ENCODE peak calls at places on chromosome 9, in five cellular contexts. I is fibroblast of pulmonary artery; J is brain microvascular endothelial cell; Q is cardiac muscle cell; E is CD4-positive, alpha-beta T cell. W is an unnamed sample.

GRCh38 chr9:126413470-126414051 is 86.9 kb downstream of the MVB12B start:
- DNase-seq in I (no peak), J (no peak), Q (no peak), E (no peak), W (no peak)

GRCh38 chr9:133813749-133814585 is 75.8 kb upstream of the SARDH start:
- DNase-seq in I (no peak), J (no peak), Q (peak), E (no peak), W (no peak)

GRCh38 chr9:38734831-38735230 is 14.9 kb upstream of the FAM240B start:
- DNase-seq in I (no peak), J (no peak), Q (no peak), E (no peak), W (no peak)

GRCh38 chr9:21056931-21057330 is 20.8 kb downstream of the IFNB1 start:
- DNase-seq in I (peak), J (peak), Q (peak), E (no peak), W (no peak)

GRCh38 chr9:83669067-83669466 is 38.7 kb downstream of the UBQLN1 start:
- DNase-seq in I (no peak), J (no peak), Q (no peak), E (no peak), W (no peak)

GRCh38 chr9:119368681-119369581 is at the start of gene BRINP1:
- DNase-seq in I (peak), J (peak), Q (peak), E (no peak), W (peak)

GRCh38 chr9:116627433-116627832 is 59.7 kb upstream of the TRIM32 start:
- DNase-seq in I (no peak), J (no peak), Q (no peak), E (no peak), W (no peak)

GRCh38 chr9:126701820-126702500 is 88.2 kb downstream of the LMX1B start:
- DNase-seq in I (no peak), J (no peak), Q (no peak), E (no peak), W (peak)

GRCh38 chr9:107949058-107949457 is 459.5 kb upstream of the KLF4 start:
- DNase-seq in I (no peak), J (no peak), Q (no peak), E (no peak), W (no peak)

GRCh38 chr9:88646539-88646938 is 111.6 kb downstream of the NXNL2 start:
- DNase-seq in I (no peak), J (no peak), Q (no peak), E (no peak), W (no peak)

GRCh38 chr9:96140401-96141180 is 161.4 kb downstream of the HSD17B3 start:
- DNase-seq in I (no peak), J (no peak), Q (no peak), E (no peak), W (peak)

GRCh38 chr9:106420511-106420944 is 442.4 kb upstream of the ZNF462 start:
- DNase-seq in I (no peak), J (peak), Q (peak), E (no peak), W (no peak)

GRCh38 chr9:126456396-126456795 is 129.8 kb downstream of the MVB12B start:
- DNase-seq in I (peak), J (no peak), Q (peak), E (no peak), W (no peak)

GRCh38 chr9:133837644-133838597 is 99.8 kb upstream of the SARDH start:
- DNase-seq in I (no peak), J (no peak), Q (no peak), E (no peak), W (no peak)

GRCh38 chr9:88258012-88258411 is 119.7 kb upstream of the SPATA31C2 start:
- DNase-seq in I (peak), J (peak), Q (peak), E (no peak), W (no peak)

GRCh38 chr9:127095416-127095815 is 27.0 kb downstream of the ANGPTL2 start:
- DNase-seq in I (no peak), J (no peak), Q (no peak), E (no peak), W (peak)

GRCh38 chr9:122900791-122901190 is 4.4 kb downstream of the RC3H2 start:
- DNase-seq in I (peak), J (no peak), Q (peak), E (no peak), W (no peak)

GRCh38 chr9:90960941-90961340 is 159.3 kb downstream of the SYK start:
- DNase-seq in I (peak), J (no peak), Q (peak), E (no peak), W (no peak)

GRCh38 chr9:122346478-122347347 is 24.1 kb upstream of the PTGS1 start:
- DNase-seq in I (peak), J (no peak), Q (peak), E (no peak), W (peak)

GRCh38 chr9:14687042-14687719 is 6.1 kb downstream of the ZDHHC21 start:
- DNase-seq in I (peak), J (peak), Q (peak), E (no peak), W (no peak)

GRCh38 chr9:91790912-91791311 is 159.1 kb downstream of the ROR2 start:
- DNase-seq in I (no peak), J (no peak), Q (no peak), E (no peak), W (no peak)

GRCh38 chr9:2289234-2289755 is 274.1 kb downstream of the SMARCA2 start:
- DNase-seq in I (no peak), J (no peak), Q (no peak), E (no peak), W (peak)

GRCh38 chr9:68625559-68625958 is 79.5 kb upstream of the PIP5K1B start:
- DNase-seq in I (no peak), J (no peak), Q (no peak), E (no peak), W (no peak)

GRCh38 chr9:80030801-80031200 is 459.0 kb downstream of the TLE4 start:
- DNase-seq in I (no peak), J (no peak), Q (no peak), E (no peak), W (no peak)

GRCh38 chr9:95284667-95285066 is 32.8 kb downstream of the FANCC start:
- DNase-seq in I (no peak), J (no peak), Q (no peak), E (no peak), W (no peak)

GRCh38 chr9:117013596-117013995 is 326.5 kb downstream of the TRIM32 start:
- DNase-seq in I (no peak), J (no peak), Q (no peak), E (no peak), W (no peak)

GRCh38 chr9:88355166-88355565 is 33.1 kb upstream of the SPIN1 start:
- DNase-seq in I (no peak), J (peak), Q (no peak), E (no peak), W (no peak)

GRCh38 chr9:22041792-22042191 is 32.7 kb upstream of the CDKN2B start:
- DNase-seq in I (peak), J (no peak), Q (peak), E (no peak), W (no peak)

GRCh38 chr9:18610956-18611355 is 137.0 kb downstream of the ADAMTSL1 start:
- DNase-seq in I (no peak), J (no peak), Q (peak), E (no peak), W (no peak)

GRCh38 chr9:134247918-134248631 is 78.2 kb upstream of the RXRA start:
- DNase-seq in I (no peak), J (no peak), Q (no peak), E (no peak), W (no peak)

GRCh38 chr9:91334053-91334452 is 27.7 kb downstream of the AUH start:
- DNase-seq in I (no peak), J (peak), Q (no peak), E (no peak), W (no peak)

GRCh38 chr9:29332789-29333188 is 1759.5 kb upstream of the C9orf72 start:
- DNase-seq in I (peak), J (peak), Q (peak), E (no peak), W (no peak)

GRCh38 chr9:98365227-98365669 is 109.8 kb upstream of the TBC1D2 start:
- DNase-seq in I (peak), J (peak), Q (peak), E (no peak), W (peak)

GRCh38 chr9:109560470-109561132 is 62.5 kb upstream of the PTPN3 start:
- DNase-seq in I (no peak), J (no peak), Q (no peak), E (no peak), W (peak)
- TF ChIP-seq CTCF in I (no peak), J (peak), Q (peak), E (no peak), W (peak)

DNA sequence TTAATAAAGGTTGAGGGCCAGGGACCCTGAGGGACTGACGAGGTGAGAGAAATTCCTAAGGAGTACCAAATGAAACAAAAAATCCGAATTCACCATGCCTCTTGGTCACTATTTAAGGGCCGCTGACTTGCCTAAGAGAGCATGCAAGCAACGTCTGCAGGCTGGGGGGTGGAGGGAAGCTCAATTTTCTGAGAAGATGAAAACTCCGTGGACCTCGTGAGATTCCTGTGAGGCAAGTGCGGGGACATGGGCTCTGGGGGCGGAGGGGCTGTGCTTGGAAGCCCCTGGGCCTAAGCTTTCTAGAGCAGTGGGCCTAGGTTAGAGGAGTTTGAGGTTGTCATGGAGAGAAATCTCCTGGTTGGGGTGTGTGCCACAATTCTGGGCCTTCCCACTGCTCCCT is 27.5 kb downstream of the NTRK2 start:
- DNase-seq in I (no peak), J (no peak), Q (no peak), E (no peak), W (no peak)
- TF ChIP-seq CTCF in I (no peak), J (no peak), Q (no peak), E (no peak), W (no peak)

DNA sequence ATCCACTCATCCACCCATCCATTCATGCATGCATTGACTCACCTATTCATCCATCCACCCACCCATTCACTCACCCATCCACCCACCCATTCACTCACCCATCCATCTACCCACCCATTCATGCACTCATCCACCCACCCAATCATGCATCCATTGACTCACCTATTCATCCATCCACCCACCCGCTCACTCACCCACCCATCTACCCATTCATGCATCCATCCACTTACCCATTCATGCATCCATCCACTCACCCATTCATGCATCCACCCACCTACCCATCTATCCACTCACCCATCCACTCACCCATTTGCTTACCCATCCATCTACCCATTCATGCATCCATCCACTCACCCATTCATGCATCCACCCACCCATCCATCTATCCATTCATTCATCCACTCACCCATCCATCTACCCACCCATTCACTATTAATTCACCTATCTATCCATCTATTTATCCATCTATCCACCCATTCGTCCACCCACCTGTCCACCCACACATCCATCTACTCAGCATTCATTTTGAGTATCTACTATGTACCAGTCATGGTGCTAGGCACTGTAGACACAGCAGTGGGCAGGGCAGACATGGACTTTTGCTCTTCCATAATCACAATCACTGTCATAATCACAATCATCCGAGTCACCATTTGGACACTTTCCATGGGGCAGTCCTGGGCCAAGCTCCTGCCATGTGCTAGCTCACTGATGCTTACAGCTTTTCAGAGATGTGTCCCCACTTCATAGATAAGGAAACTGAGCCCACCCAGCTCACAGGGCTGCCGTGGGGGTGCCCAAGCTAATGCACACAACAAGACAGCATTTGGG is 34.4 kb downstream of the HMCN2 start:
- DNase-seq in I (no peak), J (no peak), Q (no peak), E (no peak), W (no peak)
- TF ChIP-seq CTCF in I (no peak), J (no peak), Q (no peak), E (no peak), W (no peak)

DNA sequence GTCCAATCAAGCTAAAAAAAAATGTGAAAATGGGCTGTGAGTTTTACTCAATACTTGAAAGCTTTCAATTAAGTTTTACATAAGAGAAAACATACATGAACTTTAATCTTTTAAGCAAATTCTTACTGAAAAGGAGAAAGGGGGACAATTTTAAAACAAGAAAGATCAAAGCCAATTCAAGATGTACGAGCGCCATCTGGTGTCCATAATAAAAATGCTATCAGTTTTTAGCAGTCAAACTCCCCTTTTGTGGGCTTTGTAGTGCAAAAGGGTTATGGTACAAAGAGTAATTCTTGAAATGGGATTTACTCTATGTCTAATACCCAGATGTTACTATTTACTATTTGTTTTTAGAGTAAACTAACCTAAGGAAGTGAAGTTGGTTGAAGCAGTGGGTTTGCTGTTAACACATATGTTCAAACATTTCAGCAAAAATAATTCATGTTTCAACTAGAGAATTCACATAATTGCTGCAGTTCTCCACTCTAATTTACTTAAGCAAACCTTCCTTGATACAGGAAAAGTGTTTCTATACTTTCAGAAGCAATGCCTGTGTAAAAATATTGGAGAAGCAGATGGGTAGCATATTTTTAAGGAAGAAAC is 228.2 kb upstream of the TYRP1 start:
- DNase-seq in I (peak), J (peak), Q (peak), E (no peak), W (no peak)
- TF ChIP-seq CTCF in I (peak), J (peak), Q (peak), E (no peak), W (peak)

DNA sequence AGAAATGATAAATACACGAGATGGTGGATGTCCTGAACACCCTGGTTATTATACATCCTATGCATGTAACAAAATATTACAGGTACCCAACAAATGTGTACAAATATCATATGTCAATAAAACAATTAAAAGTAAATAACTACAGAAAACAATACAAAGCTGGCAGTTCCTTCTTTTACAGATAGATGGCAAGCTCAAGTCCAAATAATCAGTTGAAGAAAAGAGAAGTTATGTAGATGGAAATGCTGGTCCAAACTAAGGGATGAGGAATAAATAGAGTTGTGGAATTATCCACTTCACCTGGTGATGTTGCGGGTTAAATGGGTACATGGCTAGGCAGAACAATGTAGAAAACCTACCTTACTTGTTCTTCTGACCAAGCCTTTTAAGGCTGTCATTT is 79.4 kb downstream of the PALM2AKAP2 start:
- DNase-seq in I (no peak), J (no peak), Q (no peak), E (no peak), W (no peak)
- TF ChIP-seq CTCF in I (peak), J (peak), Q (peak), E (no peak), W (peak)

DNA sequence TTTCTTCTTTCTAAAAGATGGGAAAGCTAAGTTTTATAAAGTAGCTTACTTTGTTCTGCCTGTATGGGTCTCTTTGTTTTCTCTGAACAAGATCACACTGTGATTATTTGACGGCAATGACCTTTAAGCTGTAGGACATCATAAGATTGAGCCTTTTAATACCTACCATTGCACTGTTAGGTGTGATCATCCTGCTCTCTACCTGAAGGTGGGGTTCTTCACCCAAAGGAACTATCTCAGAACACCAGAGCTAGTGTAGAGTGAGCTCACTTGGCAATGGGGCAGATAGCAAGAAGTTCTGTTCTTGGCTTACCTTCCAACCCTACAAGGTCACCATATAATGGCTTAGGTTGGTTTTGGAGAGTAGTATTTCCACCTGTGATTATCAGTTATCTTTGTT is 200.2 kb downstream of the SPATA31D1 start:
- DNase-seq in I (no peak), J (no peak), Q (no peak), E (no peak), W (no peak)
- TF ChIP-seq CTCF in I (no peak), J (no peak), Q (no peak), E (no peak), W (peak)

DNA sequence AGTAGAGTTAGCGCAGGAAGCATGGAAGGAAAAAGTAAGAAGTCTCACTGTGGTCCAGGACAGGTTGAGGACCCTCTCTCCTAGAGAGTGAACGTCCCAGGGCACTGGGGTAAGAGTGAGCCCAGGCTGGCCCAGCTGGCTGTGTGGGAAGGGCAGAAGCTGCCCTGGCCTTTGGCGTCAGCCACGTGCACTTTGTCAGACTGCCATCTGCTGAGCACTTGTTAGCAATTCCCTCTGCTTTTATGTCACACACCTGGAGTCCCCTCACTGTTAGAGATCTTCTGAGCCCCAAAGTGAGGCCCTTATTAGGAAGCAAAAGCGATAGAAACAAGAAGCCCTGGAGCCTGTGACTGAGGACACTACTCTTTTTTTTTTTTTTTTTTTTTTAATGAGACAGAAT is 79.1 kb downstream of the UGCG start:
- DNase-seq in I (no peak), J (no peak), Q (no peak), E (no peak), W (peak)
- TF ChIP-seq CTCF in I (no peak), J (peak), Q (no peak), E (no peak), W (peak)

DNA sequence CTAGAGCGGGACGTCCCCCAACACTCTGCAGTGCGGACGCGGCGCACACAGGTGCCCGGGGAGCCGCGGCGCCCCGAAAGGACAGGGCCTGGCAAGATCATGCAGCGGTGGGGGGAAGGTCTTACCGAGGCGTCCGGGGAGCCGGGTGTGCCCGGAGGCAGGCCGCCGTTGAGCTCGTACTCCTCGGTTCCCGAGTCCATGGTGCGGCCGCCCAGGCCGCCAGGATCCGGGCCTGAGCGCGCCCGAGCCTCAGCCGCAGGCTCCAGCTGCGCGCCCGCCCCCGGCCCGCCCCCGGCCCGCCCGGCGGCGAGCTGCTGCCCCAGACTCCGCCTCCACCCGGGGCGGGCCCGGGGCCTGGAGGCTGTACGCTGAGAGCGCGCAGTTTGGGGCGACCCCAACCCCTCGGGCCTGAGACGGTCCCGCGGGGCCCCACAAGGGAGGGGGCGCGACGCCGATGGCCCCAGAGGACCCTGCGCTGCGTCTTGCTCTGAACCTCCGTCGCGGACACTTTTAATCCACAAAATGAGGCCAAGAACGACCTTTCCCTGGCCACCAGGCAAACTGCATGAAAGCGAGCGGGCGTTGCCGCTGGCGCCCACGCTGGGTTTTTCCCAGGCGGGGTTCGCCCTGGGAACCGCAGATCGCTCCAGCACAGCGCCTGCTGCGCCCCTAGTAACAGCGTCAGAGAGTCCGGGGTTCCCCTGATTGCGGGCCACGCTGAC is at the start of gene NINJ1:
- DNase-seq in I (peak), J (peak), Q (peak), E (peak), W (peak)
- TF ChIP-seq CTCF in I (no peak), J (no peak), Q (no peak), E (no peak), W (no peak)

GRCh38 chr9:9004844-9005243 is 1205.3 kb upstream of the DMAC1 start:
- DNase-seq in I (no peak), J (no peak), Q (no peak), E (no peak), W (no peak)

GRCh38 chr9:9003184-9003583 is 1203.6 kb upstream of the DMAC1 start:
- DNase-seq in I (peak), J (peak), Q (peak), E (no peak), W (peak)
- TF ChIP-seq CTCF in I (no peak), J (peak), Q (no peak), E (no peak), W (peak)